ENCODE peak calls at places on chromosomes 11 and 22, in ten cellular contexts. One of them, this sample, is unnamed.

GRCh38 chr11:71568707-71569349 is 3.5 kb downstream of the KRTAP5-10 start:
- DNase-seq in Calu3: no peak
- DNase-seq in cardiac septum: no peak
- DNase-seq in GM13976: no peak
- DNase-seq in uterus: no peak
- DNase-seq in left ventricle myocardium inferior: no peak
- DNase-seq in NCI-H1092: no peak
- DNase-seq in dermis microvascular lymphatic vessel endothelial cell: no peak
- DNase-seq in amygdala: peak
- DNase-seq in prostate gland: no peak
- DNase-seq in this sample: no peak

GRCh38 chr22:24730864-24731263 is 43.7 kb downstream of the PIWIL3 start:
- DNase-seq in Calu3: no peak
- DNase-seq in cardiac septum: no peak
- DNase-seq in GM13976: no peak
- DNase-seq in uterus: no peak
- DNase-seq in left ventricle myocardium inferior: no peak
- DNase-seq in NCI-H1092: no peak
- DNase-seq in dermis microvascular lymphatic vessel endothelial cell: no peak
- DNase-seq in amygdala: no peak
- DNase-seq in prostate gland: no peak
- DNase-seq in this sample: no peak

GRCh38 chr11:121534131-121535093 is 81.6 kb upstream of the SORL1-AS1 start:
- DNase-seq in Calu3: no peak
- DNase-seq in cardiac septum: no peak
- DNase-seq in GM13976: no peak
- DNase-seq in uterus: peak
- DNase-seq in left ventricle myocardium inferior: no peak
- DNase-seq in NCI-H1092: peak
- DNase-seq in dermis microvascular lymphatic vessel endothelial cell: no peak
- DNase-seq in amygdala: peak
- DNase-seq in prostate gland: peak
- DNase-seq in this sample: peak

GRCh38 chr11:122676638-122677037 is 21.1 kb downstream of the UBASH3B start:
- DNase-seq in Calu3: peak
- DNase-seq in cardiac septum: peak
- DNase-seq in GM13976: no peak
- DNase-seq in uterus: no peak
- DNase-seq in left ventricle myocardium inferior: no peak
- DNase-seq in NCI-H1092: no peak
- DNase-seq in dermis microvascular lymphatic vessel endothelial cell: no peak
- DNase-seq in amygdala: no peak
- DNase-seq in prostate gland: no peak
- DNase-seq in this sample: no peak

GRCh38 chr11:27413218-27413617 is 50.2 kb upstream of the CCDC34 start:
- DNase-seq in Calu3: no peak
- DNase-seq in cardiac septum: no peak
- DNase-seq in GM13976: no peak
- DNase-seq in uterus: no peak
- DNase-seq in left ventricle myocardium inferior: no peak
- DNase-seq in NCI-H1092: no peak
- DNase-seq in dermis microvascular lymphatic vessel endothelial cell: no peak
- DNase-seq in amygdala: no peak
- DNase-seq in prostate gland: no peak
- DNase-seq in this sample: no peak

GRCh38 chr11:123751777-123752176 is 2.5 kb downstream of the OR6X1 start:
- DNase-seq in Calu3: no peak
- DNase-seq in cardiac septum: no peak
- DNase-seq in GM13976: no peak
- DNase-seq in uterus: no peak
- DNase-seq in left ventricle myocardium inferior: no peak
- DNase-seq in NCI-H1092: no peak
- DNase-seq in dermis microvascular lymphatic vessel endothelial cell: no peak
- DNase-seq in amygdala: no peak
- DNase-seq in prostate gland: no peak
- DNase-seq in this sample: no peak

GRCh38 chr22:50184004-50184461 is 1.7 kb upstream of the TRABD start:
- DNase-seq in Calu3: peak
- DNase-seq in cardiac septum: peak
- DNase-seq in GM13976: no peak
- DNase-seq in uterus: peak
- DNase-seq in left ventricle myocardium inferior: peak
- DNase-seq in NCI-H1092: no peak
- DNase-seq in dermis microvascular lymphatic vessel endothelial cell: no peak
- DNase-seq in amygdala: no peak
- DNase-seq in prostate gland: peak
- DNase-seq in this sample: no peak

GRCh38 chr11:112396092-112396491 is 135.4 kb upstream of the PLET1 start:
- DNase-seq in Calu3: no peak
- DNase-seq in cardiac septum: no peak
- DNase-seq in GM13976: no peak
- DNase-seq in uterus: no peak
- DNase-seq in left ventricle myocardium inferior: no peak
- DNase-seq in NCI-H1092: no peak
- DNase-seq in dermis microvascular lymphatic vessel endothelial cell: no peak
- DNase-seq in amygdala: no peak
- DNase-seq in prostate gland: no peak
- DNase-seq in this sample: no peak

GRCh38 chr11:65560555-65561418 is 2.6 kb upstream of the LTBP3 start:
- DNase-seq in Calu3: no peak
- DNase-seq in cardiac septum: no peak
- DNase-seq in GM13976: no peak
- DNase-seq in uterus: peak
- DNase-seq in left ventricle myocardium inferior: peak
- DNase-seq in NCI-H1092: no peak
- DNase-seq in dermis microvascular lymphatic vessel endothelial cell: no peak
- DNase-seq in amygdala: peak
- DNase-seq in prostate gland: no peak
- DNase-seq in this sample: peak

GRCh38 chr11:83292709-83293435 is 6.7 kb upstream of the CCDC90B start:
- DNase-seq in Calu3: peak
- DNase-seq in cardiac septum: no peak
- DNase-seq in GM13976: peak
- DNase-seq in uterus: no peak
- DNase-seq in left ventricle myocardium inferior: no peak
- DNase-seq in NCI-H1092: peak
- DNase-seq in dermis microvascular lymphatic vessel endothelial cell: peak
- DNase-seq in amygdala: peak
- DNase-seq in prostate gland: peak
- DNase-seq in this sample: no peak

GRCh38 chr11:106228996-106229395 is 151.5 kb downstream of the AASDHPPT start:
- DNase-seq in Calu3: no peak
- DNase-seq in cardiac septum: no peak
- DNase-seq in GM13976: no peak
- DNase-seq in uterus: no peak
- DNase-seq in left ventricle myocardium inferior: no peak
- DNase-seq in NCI-H1092: no peak
- DNase-seq in dermis microvascular lymphatic vessel endothelial cell: no peak
- DNase-seq in amygdala: no peak
- DNase-seq in prostate gland: no peak
- DNase-seq in this sample: no peak

GRCh38 chr11:117074122-117074521 is 24.1 kb downstream of the SIK3 start:
- DNase-seq in Calu3: no peak
- DNase-seq in cardiac septum: no peak
- DNase-seq in GM13976: no peak
- DNase-seq in uterus: no peak
- DNase-seq in left ventricle myocardium inferior: no peak
- DNase-seq in NCI-H1092: no peak
- DNase-seq in dermis microvascular lymphatic vessel endothelial cell: no peak
- DNase-seq in amygdala: no peak
- DNase-seq in prostate gland: no peak
- DNase-seq in this sample: no peak

GRCh38 chr22:50399751-50400331 is 56.7 kb downstream of the PPP6R2 start:
- DNase-seq in Calu3: peak
- DNase-seq in cardiac septum: no peak
- DNase-seq in GM13976: peak
- DNase-seq in uterus: no peak
- DNase-seq in left ventricle myocardium inferior: no peak
- DNase-seq in NCI-H1092: no peak
- DNase-seq in dermis microvascular lymphatic vessel endothelial cell: no peak
- DNase-seq in amygdala: no peak
- DNase-seq in prostate gland: no peak
- DNase-seq in this sample: peak

GRCh38 chr11:31806944-31807790 is 4.0 kb downstream of the PAX6 start:
- DNase-seq in Calu3: no peak
- DNase-seq in cardiac septum: no peak
- DNase-seq in GM13976: peak
- DNase-seq in uterus: no peak
- DNase-seq in left ventricle myocardium inferior: no peak
- DNase-seq in NCI-H1092: no peak
- DNase-seq in dermis microvascular lymphatic vessel endothelial cell: no peak
- DNase-seq in amygdala: no peak
- DNase-seq in prostate gland: no peak
- DNase-seq in this sample: no peak

GRCh38 chr22:37741312-37741795 is 44.5 kb downstream of the TRIOBP start:
- DNase-seq in Calu3: no peak
- DNase-seq in cardiac septum: peak
- DNase-seq in GM13976: no peak
- DNase-seq in uterus: peak
- DNase-seq in left ventricle myocardium inferior: peak
- DNase-seq in NCI-H1092: peak
- DNase-seq in dermis microvascular lymphatic vessel endothelial cell: no peak
- DNase-seq in amygdala: no peak
- DNase-seq in prostate gland: no peak
- DNase-seq in this sample: peak

GRCh38 chr11:39374963-39375698 is 2084.3 kb downstream of the LRRC4C start:
- DNase-seq in Calu3: peak
- DNase-seq in cardiac septum: no peak
- DNase-seq in GM13976: no peak
- DNase-seq in uterus: no peak
- DNase-seq in left ventricle myocardium inferior: no peak
- DNase-seq in NCI-H1092: peak
- DNase-seq in dermis microvascular lymphatic vessel endothelial cell: no peak
- DNase-seq in amygdala: no peak
- DNase-seq in prostate gland: no peak
- DNase-seq in this sample: peak

GRCh38 chr11:127055240-127055639 is 54.7 kb upstream of the KIRREL3 start:
- DNase-seq in Calu3: no peak
- DNase-seq in cardiac septum: no peak
- DNase-seq in GM13976: no peak
- DNase-seq in uterus: no peak
- DNase-seq in left ventricle myocardium inferior: no peak
- DNase-seq in NCI-H1092: no peak
- DNase-seq in dermis microvascular lymphatic vessel endothelial cell: no peak
- DNase-seq in amygdala: no peak
- DNase-seq in prostate gland: no peak
- DNase-seq in this sample: no peak

GRCh38 chr11:116294630-116295029 is 478.2 kb downstream of the BUD13 start:
- DNase-seq in Calu3: peak
- DNase-seq in cardiac septum: no peak
- DNase-seq in GM13976: no peak
- DNase-seq in uterus: no peak
- DNase-seq in left ventricle myocardium inferior: no peak
- DNase-seq in NCI-H1092: no peak
- DNase-seq in dermis microvascular lymphatic vessel endothelial cell: no peak
- DNase-seq in amygdala: no peak
- DNase-seq in prostate gland: no peak
- DNase-seq in this sample: no peak

GRCh38 chr11:122486793-122487495 is 168.6 kb upstream of the UBASH3B start:
- DNase-seq in Calu3: no peak
- DNase-seq in cardiac septum: no peak
- DNase-seq in GM13976: no peak
- DNase-seq in uterus: no peak
- DNase-seq in left ventricle myocardium inferior: no peak
- DNase-seq in NCI-H1092: no peak
- DNase-seq in dermis microvascular lymphatic vessel endothelial cell: no peak
- DNase-seq in amygdala: no peak
- DNase-seq in prostate gland: no peak
- DNase-seq in this sample: no peak

GRCh38 chr11:116257092-116257491 is 515.7 kb downstream of the BUD13 start:
- DNase-seq in Calu3: no peak
- DNase-seq in cardiac septum: no peak
- DNase-seq in GM13976: no peak
- DNase-seq in uterus: no peak
- DNase-seq in left ventricle myocardium inferior: no peak
- DNase-seq in NCI-H1092: no peak
- DNase-seq in dermis microvascular lymphatic vessel endothelial cell: no peak
- DNase-seq in amygdala: no peak
- DNase-seq in prostate gland: no peak
- DNase-seq in this sample: peak

GRCh38 chr22:32985899-32986772 is 72.0 kb downstream of the SYN3 start:
- DNase-seq in Calu3: peak
- DNase-seq in cardiac septum: peak
- DNase-seq in GM13976: peak
- DNase-seq in uterus: peak
- DNase-seq in left ventricle myocardium inferior: peak
- DNase-seq in NCI-H1092: peak
- DNase-seq in dermis microvascular lymphatic vessel endothelial cell: peak
- DNase-seq in amygdala: peak
- DNase-seq in prostate gland: peak
- DNase-seq in this sample: peak

GRCh38 chr11:89452780-89453179 is 38.4 kb downstream of the NOX4 start:
- DNase-seq in Calu3: no peak
- DNase-seq in cardiac septum: no peak
- DNase-seq in GM13976: no peak
- DNase-seq in uterus: no peak
- DNase-seq in left ventricle myocardium inferior: no peak
- DNase-seq in NCI-H1092: no peak
- DNase-seq in dermis microvascular lymphatic vessel endothelial cell: no peak
- DNase-seq in amygdala: no peak
- DNase-seq in prostate gland: no peak
- DNase-seq in this sample: no peak

GRCh38 chr11:44307340-44308099 is 2.4 kb downstream of the ALX4 start:
- DNase-seq in Calu3: no peak
- DNase-seq in cardiac septum: no peak
- DNase-seq in GM13976: no peak
- DNase-seq in uterus: no peak
- DNase-seq in left ventricle myocardium inferior: no peak
- DNase-seq in NCI-H1092: no peak
- DNase-seq in dermis microvascular lymphatic vessel endothelial cell: no peak
- DNase-seq in amygdala: no peak
- DNase-seq in prostate gland: no peak
- DNase-seq in this sample: no peak

This sample was measured in SHP77 treated with DMSO at 0.1 percent for 48 hours.